ENCODE peak calls at places on chromosome 12, in eight cellular contexts. O is effector memory CD4-positive, alpha-beta T cell; P is foreskin keratinocyte; X is brain microvascular endothelial cell; Z is H9; W is HL-60; K is ascending aorta; B is AG04450. L is an unnamed sample.

GRCh38 chr12:75489187-75489586 is 8.6 kb downstream of the GLIPR1 start:
- DNase-seq in X (no peak), W (no peak), P (no peak), K (no peak), B (no peak), O (no peak), Z (no peak), L (no peak)

GRCh38 chr12:64678248-64678647 is 68.0 kb downstream of the RASSF3 start:
- DNase-seq in W (no peak), P (no peak), O (no peak), K (no peak), Z (no peak), X (no peak), B (no peak), L (no peak)

GRCh38 chr12:92439397-92439779 is 263.4 kb upstream of the PLEKHG7 start:
- DNase-seq in B (no peak), P (peak; percentile 67), W (no peak), X (peak; percentile 13), O (no peak), K (peak; percentile 67), Z (no peak), L (no peak)

GRCh38 chr12:40752011-40752410 is 59.8 kb downstream of the CNTN1 start:
- DNase-seq in O (no peak), W (no peak), K (no peak), Z (no peak), P (no peak), X (no peak), B (no peak), L (no peak)

GRCh38 chr12:96177013-96177412 is 17.2 kb upstream of the ELK3 start:
- DNase-seq in W (no peak), Z (no peak), O (peak; percentile 3), B (no peak), P (peak; percentile 69), X (peak; percentile 90), K (no peak), L (no peak)

GRCh38 chr12:124504273-124505000 is 63.0 kb downstream of the NCOR2 start:
- DNase-seq in W (no peak), B (no peak), P (no peak), Z (no peak), K (no peak), O (no peak), X (no peak), L (no peak)

GRCh38 chr12:18072723-18073122 is 17.3 kb downstream of the RERGL start:
- DNase-seq in P (no peak), W (no peak), X (no peak), B (no peak), Z (no peak), K (no peak), O (no peak), L (no peak)

GRCh38 chr12:6606331-6607131 is 648 bp downstream of the CHD4 start:
- DNase-seq in W (peak; percentile 54), P (no peak), O (peak; percentile 34), X (no peak), B (no peak), Z (peak; percentile 45), K (peak; percentile 86), L (peak; percentile 70)

GRCh38 chr12:15522574-15523187 is 200.4 kb downstream of the PTPRO start:
- DNase-seq in O (no peak), P (peak; percentile 19), W (no peak), X (peak; percentile 25), K (no peak), Z (no peak), B (no peak), L (no peak)

GRCh38 chr12:3152013-3152412 is 74.8 kb downstream of the TSPAN9 start:
- DNase-seq in W (no peak), P (no peak), O (no peak), X (peak; percentile 33), Z (peak; percentile 76), K (peak; percentile 86), B (no peak), L (no peak)

GRCh38 chr12:108821407-108822397 is 35.7 kb downstream of the SSH1 start:
- DNase-seq in W (peak; percentile 85), Z (no peak), P (no peak), K (no peak), O (no peak), B (no peak), X (peak; percentile 61), L (no peak)

GRCh38 chr12:109291531-109292341 is 17.3 kb downstream of the FOXN4 start:
- DNase-seq in Z (peak; percentile 97), B (no peak), P (no peak), X (no peak), K (no peak), W (no peak), O (no peak), L (no peak)

GRCh38 chr12:110501378-110501721 is 561 bp downstream of the VPS29 start:
- DNase-seq in X (peak; percentile 24), Z (peak; percentile 45), B (no peak), W (peak; percentile 88), K (peak; percentile 65), P (peak; percentile 53), O (no peak), L (no peak)

GRCh38 chr12:70389678-70390077 is 23.6 kb downstream of the KCNMB4 start:
- DNase-seq in B (no peak), X (no peak), Z (no peak), P (no peak), W (no peak), K (no peak), O (no peak), L (no peak)

GRCh38 chr12:68746572-68747180 is 700 bp downstream of the SLC35E3 start:
- DNase-seq in K (peak; percentile 79), P (peak; percentile 32), B (peak; percentile 29), O (peak; percentile 2), W (peak; percentile 22), X (peak; percentile 73), Z (peak; percentile 55), L (peak; percentile 3)

DNA sequence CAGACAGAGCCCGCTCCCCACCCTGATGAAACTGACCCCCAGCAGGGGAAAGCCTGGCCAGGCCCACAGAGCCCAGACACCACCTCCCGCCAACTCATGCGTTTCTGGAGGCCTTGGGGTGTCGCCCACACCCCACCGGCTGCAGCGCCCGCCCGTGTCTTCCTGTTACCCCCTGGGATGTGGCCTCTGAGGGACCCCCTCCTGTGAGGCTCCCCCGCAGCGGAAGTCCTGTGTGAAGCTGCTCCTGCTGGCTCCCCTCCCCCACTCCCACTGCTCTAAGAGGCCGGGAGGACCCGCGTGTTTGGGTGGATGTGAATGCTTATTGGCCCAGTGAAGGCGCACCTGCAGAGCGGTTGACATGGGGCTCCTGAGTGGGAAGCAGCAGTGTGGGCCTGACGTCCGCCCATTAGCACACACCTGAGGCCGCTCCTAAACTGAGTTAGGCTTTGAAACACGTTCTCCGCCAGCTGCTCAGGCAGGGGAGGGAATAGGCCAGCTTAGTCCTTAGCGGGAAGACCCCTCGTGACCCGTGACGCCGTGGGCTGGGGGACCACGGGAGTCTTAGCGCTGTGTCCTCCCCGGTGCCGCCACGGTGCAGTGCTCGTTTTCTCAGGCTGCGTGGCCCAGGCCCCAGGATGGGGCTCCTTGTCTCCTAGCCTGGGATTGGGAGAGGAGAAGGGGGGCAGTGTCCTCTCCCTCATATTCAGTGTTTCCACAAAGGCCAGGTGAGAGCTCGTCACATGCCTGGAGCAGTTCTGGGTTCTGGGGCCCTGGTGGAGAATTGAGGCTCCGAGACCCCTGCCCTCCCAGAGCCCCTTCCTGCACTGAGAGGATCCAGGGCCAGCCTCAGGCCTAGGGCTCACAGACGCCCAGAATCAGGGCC is 323.4 kb upstream of the SFSWAP start:
- DNase-seq in P (no peak), O (no peak), W (no peak), X (no peak), B (no peak), K (peak; percentile 56), Z (no peak), L (no peak)
- H3K27me3 ChIP-seq in P (no peaks in the 10 kb centered on the region), O (no peaks in the 10 kb centered on the region), W (no peaks in the 10 kb centered on the region), X (no peaks in the 10 kb centered on the region), B (no peaks in the 10 kb centered on the region), K (no peaks in the 10 kb centered on the region), Z (no peaks in the 10 kb centered on the region), L (no peaks in the 10 kb centered on the region)

GRCh38 chr12:79206871-79207270 is 342.3 kb downstream of the SYT1 start:
- DNase-seq in O (no peak), B (no peak), K (no peak), W (no peak), X (no peak), P (peak; percentile 15), Z (no peak), L (no peak)

GRCh38 chr12:79203103-79203502 is 338.5 kb downstream of the SYT1 start:
- DNase-seq in P (no peak), O (no peak), X (no peak), B (no peak), K (no peak), W (no peak), Z (no peak), L (no peak)
- H3K27ac ChIP-seq in P (no peak overlapping the region), O (no peak overlapping the region), X (no peak overlapping the region), B (no peak overlapping the region), K (no peak overlapping the region), W (no peak overlapping the region), Z (no peak overlapping the region), L (no peak overlapping the region)

GRCh38 chr12:16604853-16605252 is 1.1 kb downstream of the LMO3 start:
- DNase-seq in W (no peak), O (no peak), K (no peak), B (no peak), X (no peak), P (no peak), Z (no peak), L (no peak)
- H3K27me3 ChIP-seq in W (peaks cover 34% of the 10 kb centered on the region), O (no peaks in the 10 kb centered on the region), K (no peaks in the 10 kb centered on the region), B (peaks cover 4% of the 10 kb centered on the region), X (peaks cover 19% of the 10 kb centered on the region), P (peaks cover 91% of the 10 kb centered on the region), Z (peaks cover 5% of the 10 kb centered on the region), L (no peaks in the 10 kb centered on the region)

DNA sequence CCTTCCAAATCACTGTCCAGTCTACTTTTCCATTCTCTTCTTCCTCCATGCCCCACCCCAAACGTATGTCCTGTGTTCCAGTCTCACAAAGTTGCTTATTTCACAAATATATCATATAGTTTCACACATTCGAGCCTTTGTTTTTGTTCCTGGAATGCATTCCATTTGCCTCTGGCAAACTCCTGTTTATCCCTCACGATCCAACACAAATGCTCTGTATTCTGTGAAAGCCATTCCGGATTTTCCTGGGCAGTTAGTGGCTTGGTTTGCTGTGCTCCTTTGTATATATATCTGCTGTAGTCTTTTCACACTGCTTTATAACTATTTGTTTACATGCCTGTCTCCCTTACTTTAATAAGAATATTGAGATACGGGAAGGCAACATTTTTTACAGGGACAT is 9.0 kb downstream of the RIC8B start:
- DNase-seq in W (no peak), B (no peak), P (no peak), X (no peak), Z (no peak), K (no peak), O (no peak), L (no peak)
- H3K27ac ChIP-seq in W (no peak overlapping the region), B (no peak overlapping the region), P (no peak overlapping the region), X (no peak overlapping the region), Z (no peak overlapping the region), K (no peak overlapping the region), O (no peak overlapping the region), L (no peak overlapping the region)

L was measured in CD8-positive, alpha-beta T cell.